ENCODE peak calls at places on chromosomes 3 and 15, in seven cellular contexts. H, I, K, S, Q, V and B are unnamed samples.

GRCh38 chr15:49439678-49440375 is 16.8 kb downstream of the FGF7 start:
- DNase-seq in H (no peak), I (no peak), K (no peak), S (no peak), Q (no peak), V (no peak), B (no peak)

GRCh38 chr15:66842710-66843441 is 140.8 kb downstream of the SMAD6 start:
- DNase-seq in H (peak; percentile 83), I (peak; percentile 76), K (peak; percentile 81), S (no peak), Q (peak; percentile 81), V (peak; percentile 93), B (peak; percentile 71)

GRCh38 chr3:102180291-102180931 is 254.4 kb upstream of the ZPLD1 start:
- DNase-seq in H (no peak), I (no peak), K (no peak), S (no peak), Q (no peak), V (no peak), B (peak; percentile 35)

GRCh38 chr15:75347222-75348033 is 589 bp downstream of the NEIL1 start:
- DNase-seq in H (peak; percentile 83), I (peak; percentile 61), K (peak; percentile 70), S (peak; percentile 16), Q (peak; percentile 55), V (peak; percentile 51), B (no peak)

GRCh38 chr3:95752199-95752598 is 1062.2 kb upstream of the EPHA6 start:
- DNase-seq in H (peak; percentile 4), I (no peak), K (no peak), S (no peak), Q (no peak), V (no peak), B (no peak)

GRCh38 chr3:133574260-133574881 is 885 bp downstream of the CDV3 start:
- DNase-seq in H (peak; percentile 88), I (peak; percentile 72), K (peak; percentile 80), S (no peak), Q (no peak), V (peak; percentile 78), B (no peak)

GRCh38 chr3:186241910-186242821 is 119.9 kb downstream of the DGKG start:
- DNase-seq in H (peak; percentile 65), I (peak; percentile 96), K (peak; percentile 78), S (peak; percentile 80), Q (peak; percentile 92), V (peak; percentile 50), B (no peak)

GRCh38 chr3:52240059-52240885 is 1.3 kb upstream of the TWF2 start:
- DNase-seq in H (peak; percentile 56), I (peak; percentile 88), K (peak; percentile 73), S (peak; percentile 67), Q (no peak), V (no peak), B (peak; percentile 80)

GRCh38 chr3:149534082-149534481 is 59.6 kb downstream of the TM4SF4 start:
- DNase-seq in H (no peak), I (no peak), K (no peak), S (no peak), Q (no peak), V (no peak), B (no peak)

GRCh38 chr15:65275728-65276126 is 11.0 kb downstream of the PARP16 start:
- DNase-seq in H (no peak), I (peak; percentile 79), K (no peak), S (no peak), Q (peak; percentile 74), V (no peak), B (no peak)

GRCh38 chr3:151903501-151903991 is 30.1 kb downstream of the SUCNR1 start:
- DNase-seq in H (no peak), I (peak; percentile 68), K (no peak), S (no peak), Q (no peak), V (no peak), B (no peak)

GRCh38 chr3:157290761-157291160 is 130.8 kb upstream of the CCNL1 start:
- DNase-seq in H (no peak), I (no peak), K (no peak), S (no peak), Q (no peak), V (no peak), B (peak; percentile 64)

GRCh38 chr3:123618076-123618703 is 33.3 kb upstream of the HACD2 start:
- DNase-seq in H (no peak), I (no peak), K (no peak), S (no peak), Q (no peak), V (no peak), B (no peak)
- H3K4me3 ChIP-seq in H (no peak overlapping the region), I (no peak overlapping the region), K (no peak overlapping the region), S (no peak overlapping the region), Q (no peak overlapping the region), V (no peak overlapping the region), B (no peak overlapping the region)

DNA sequence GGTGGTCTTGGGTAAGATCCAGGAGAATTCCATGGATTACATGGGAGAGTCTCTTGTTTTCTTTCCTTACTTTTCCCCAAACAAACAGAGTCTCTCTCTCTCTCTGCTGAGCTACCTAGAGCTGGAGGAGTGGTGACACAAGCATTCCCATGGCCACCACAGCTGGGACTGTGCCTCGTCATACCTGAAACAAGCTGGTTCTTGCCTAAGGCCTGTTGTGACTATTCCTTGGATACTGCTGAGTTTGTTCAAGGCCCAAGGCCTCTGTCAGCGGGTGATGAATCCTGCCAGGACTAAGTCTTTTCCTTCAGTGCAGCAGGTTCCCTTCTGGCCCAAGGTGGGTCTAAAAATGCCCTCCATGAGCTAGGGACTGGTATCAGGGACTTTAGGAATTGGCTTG is 378.1 kb upstream of the ZNF385D start:
- DNase-seq in H (no peak), I (no peak), K (no peak), S (no peak), Q (no peak), V (no peak), B (no peak)
- TF ChIP-seq CTCF in H (no peak), I (no peak), K (no peak), S (no peak), Q (no peak), V (no peak), B (no peak)

GRCh38 chr3:110815008-110815583 is 256.5 kb upstream of the NECTIN3 start:
- DNase-seq in H (no peak), I (no peak), K (no peak), S (peak; percentile 89), Q (no peak), V (no peak), B (no peak)
- H3K4me3 ChIP-seq in H (no peak overlapping the region), I (no peak overlapping the region), K (no peak overlapping the region), S (peak overlapping the region; percentile 21), Q (no peak overlapping the region), V (no peak overlapping the region), B (no peak overlapping the region)

GRCh38 chr3:49706456-49707112 is 12.9 kb downstream of the AMIGO3 start:
- DNase-seq in H (peak; percentile 28), I (no peak), K (no peak), S (no peak), Q (no peak), V (no peak), B (no peak)
- TF ChIP-seq CTCF in H (no peak), I (no peak), K (no peak), S (no peak), Q (no peak), V (no peak), B (no peak)

GRCh38 chr3:17069754-17070153 is 185.0 kb downstream of the PLCL2 start:
- DNase-seq in H (no peak), I (no peak), K (no peak), S (no peak), Q (no peak), V (no peak), B (no peak)
- H3K4me3 ChIP-seq in H (no peak overlapping the region), I (no peak overlapping the region), K (no peak overlapping the region), S (no peak overlapping the region), Q (no peak overlapping the region), V (no peak overlapping the region), B (no peak overlapping the region)

DNA sequence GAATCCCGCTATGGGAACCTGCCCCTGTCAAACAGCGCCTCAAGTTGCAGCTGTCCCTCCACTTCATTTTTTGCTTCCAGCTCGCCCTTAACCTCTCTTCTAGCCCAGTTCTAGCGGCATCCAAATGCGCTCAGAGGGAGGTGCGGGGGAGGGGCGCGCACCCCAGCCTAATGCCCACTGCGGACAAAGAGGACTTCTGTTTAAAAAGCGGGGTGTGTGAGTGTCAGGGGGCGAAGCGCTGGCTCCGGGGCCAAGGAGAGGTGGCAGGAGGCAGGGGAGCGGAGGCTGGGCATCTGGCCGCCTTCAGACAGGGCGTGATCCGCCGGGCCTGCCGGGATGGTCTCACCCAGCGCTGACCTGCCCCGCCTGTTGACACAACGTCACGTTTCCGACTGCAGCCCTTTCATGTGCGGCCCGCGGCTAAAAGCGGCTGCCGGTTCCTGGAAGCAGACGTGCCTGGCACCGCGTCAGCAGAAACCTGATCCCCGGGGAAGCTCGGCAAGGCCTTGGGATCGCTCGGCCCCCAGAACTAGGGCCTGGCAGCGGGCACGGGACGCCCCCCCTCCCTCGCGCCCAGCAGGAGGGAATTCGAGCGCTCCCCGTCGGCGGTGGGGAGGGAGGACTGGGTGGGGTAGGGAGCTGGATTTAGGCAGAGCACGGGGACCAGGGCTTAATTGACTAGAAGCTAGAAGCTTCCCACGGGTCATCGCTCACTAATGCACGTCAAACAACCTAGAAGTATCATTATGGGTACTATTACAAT is 7.6 kb downstream of the BHLHE40 start:
- DNase-seq in H (peak; percentile 98), I (peak; percentile 99), K (peak; percentile 97), S (peak; percentile 98), Q (peak; percentile 91), V (peak; percentile 99), B (peak; percentile 99)
- TF ChIP-seq CTCF in H (no peak), I (no peak), K (no peak), S (no peak), Q (no peak), V (no peak), B (no peak)

DNA sequence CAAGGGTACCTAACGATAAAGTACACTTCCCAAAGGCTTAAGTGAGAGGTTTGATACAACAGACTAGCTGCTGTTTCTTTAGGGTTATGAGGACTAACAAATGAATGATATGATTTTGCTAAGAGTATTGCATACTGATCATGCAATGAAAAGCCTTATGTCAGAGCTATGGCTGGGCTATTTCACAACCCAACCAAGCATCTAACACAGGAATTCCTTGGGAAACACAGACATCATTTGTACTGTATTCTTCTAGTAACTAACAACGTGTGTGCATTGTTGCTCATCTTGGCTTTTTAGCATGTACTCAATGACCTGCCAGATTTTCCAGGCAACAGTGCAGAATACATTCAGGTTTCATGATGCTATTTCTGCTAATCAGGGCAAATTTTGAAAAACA is 19.4 kb downstream of the PDZRN3 start:
- DNase-seq in H (no peak), I (no peak), K (no peak), S (no peak), Q (no peak), V (no peak), B (no peak)
- H3K4me3 ChIP-seq in H (no peak overlapping the region), I (no peak overlapping the region), K (no peak overlapping the region), S (no peak overlapping the region), Q (no peak overlapping the region), V (no peak overlapping the region), B (no peak overlapping the region)